ENCODE peak calls at places on chromosome 6, in five cellular contexts. R is occipital lobe, F is Ammon's horn, Z is RWPE1, J is amniotic epithelial cell. T is an unnamed sample.

GRCh38 chr6:90370493-90370959 is 73.9 kb upstream of the BACH2 start:
- DNase-seq in R (no peak), F (no peak), J (peak), Z (no peak), T (no peak)

GRCh38 chr6:105257350-105257749 is 77.5 kb upstream of the POPDC3 start:
- DNase-seq in F (no peak), Z (no peak), R (no peak), J (no peak), T (no peak)

GRCh38 chr6:42394881-42395620 is 56.7 kb downstream of the TRERF1 start:
- DNase-seq in J (no peak), Z (no peak), R (no peak), F (peak), T (no peak)

GRCh38 chr6:15017251-15017650 is 228.6 kb upstream of the JARID2 start:
- DNase-seq in Z (no peak), R (no peak), F (peak), J (no peak), T (no peak)

GRCh38 chr6:139762587-139763031 is 388.2 kb upstream of the CITED2 start:
- DNase-seq in R (no peak), Z (no peak), J (peak), F (peak), T (peak)

GRCh38 chr6:42805297-42805861 is 23.5 kb downstream of the BICRAL start:
- DNase-seq in J (no peak), Z (no peak), F (no peak), R (no peak), T (no peak)

GRCh38 chr6:22353036-22353560 is 56.3 kb upstream of the PRL start:
- DNase-seq in J (peak), R (no peak), Z (no peak), F (no peak), T (no peak)

GRCh38 chr6:23523771-23524170 is 602.2 kb upstream of the NRSN1 start:
- DNase-seq in R (no peak), F (no peak), Z (no peak), J (no peak), T (no peak)

GRCh38 chr6:45663181-45664180 is 285.7 kb upstream of the SUPT3H start:
- DNase-seq in F (peak), Z (no peak), J (no peak), R (peak), T (no peak)

GRCh38 chr6:121884056-121884455 is 448.6 kb downstream of the GJA1 start:
- DNase-seq in R (no peak), J (no peak), F (no peak), Z (no peak), T (no peak)

GRCh38 chr6:54515013-54515412 is 206.8 kb downstream of the TINAG start:
- DNase-seq in Z (peak), F (no peak), J (no peak), R (no peak), T (no peak)

GRCh38 chr6:27805347-27805746 is 106.8 kb downstream of the OR2B2 start:
- DNase-seq in F (no peak), R (no peak), J (no peak), Z (no peak), T (no peak)

GRCh38 chr6:36386495-36387439 is 702 bp downstream of the ETV7 start:
- DNase-seq in F (peak), R (no peak), Z (peak), J (peak), T (peak)

GRCh38 chr6:84103029-84103428 is 69.5 kb downstream of the MRAP2 start:
- DNase-seq in J (no peak), R (no peak), F (peak), Z (no peak), T (no peak)

GRCh38 chr6:166728884-166729530 is 102.0 kb upstream of the RPS6KA2 start:
- DNase-seq in Z (no peak), R (no peak), F (no peak), J (no peak), T (no peak)

GRCh38 chr6:106488494-106489369 is 128.2 kb downstream of the CRYBG1 start:
- DNase-seq in R (no peak), F (no peak), Z (no peak), J (peak), T (peak)

GRCh38 chr6:331622-332521 is 39.6 kb downstream of the DUSP22 start:
- DNase-seq in R (no peak), Z (no peak), F (no peak), J (no peak), T (no peak)

GRCh38 chr6:127514396-127515227 is 4.5 kb downstream of the MTCL3 start:
- DNase-seq in R (peak), Z (no peak), J (peak), F (peak), T (no peak)

GRCh38 chr6:7633361-7633760 is 43.4 kb downstream of the SNRNP48 start:
- DNase-seq in F (no peak), R (no peak), Z (no peak), J (peak), T (no peak)

GRCh38 chr6:16903470-16903869 is 142.2 kb upstream of the ATXN1 start:
- DNase-seq in J (peak), F (no peak), Z (no peak), R (no peak), T (no peak)

GRCh38 chr6:91087864-91088263 is 501.0 kb upstream of the MAP3K7 start:
- DNase-seq in J (no peak), F (no peak), Z (no peak), R (no peak), T (no peak)

GRCh38 chr6:158076548-158076947 is 91.5 kb downstream of the SERAC1 start:
- DNase-seq in Z (no peak), J (no peak), F (no peak), R (no peak), T (no peak)

GRCh38 chr6:43969158-43969981 is 157.9 kb downstream of the MRPL14 start:
- DNase-seq in F (no peak), Z (no peak), R (no peak), J (no peak), T (no peak)

GRCh38 chr6:82248233-82248735 is 740 bp upstream of the IBTK start:
- DNase-seq in R (no peak), Z (peak), J (peak), F (no peak), T (peak)

GRCh38 chr6:63549076-63549475 is 23.2 kb upstream of the LOC128125822 start:
- DNase-seq in R (no peak), F (no peak), Z (no peak), J (no peak), T (no peak)

GRCh38 chr6:83126807-83127206 is 59.3 kb downstream of the DOP1A start:
- DNase-seq in Z (no peak), J (no peak), F (no peak), R (no peak), T (no peak)

T was measured in RCC 7860.